ENCODE peak calls at places on chromosomes 4 and X, in nine cellular contexts. R is NCI-H2081; D is stimulated activated CD4-positive, alpha-beta T cell treated with anti-CD3 and anti-CD28 coated beads, Interleukin-2, amount 100 ng/mL, for 48 hours; T is activated naive CD8-positive, alpha-beta T cell treated with anti-CD3 and anti-CD28 coated beads, Interleukin-2, amount 50 U/mL, for 24 hours; Z is Kasumi-1; G is activated CD4-positive, alpha-beta T cell treated with anti-CD3 and anti-CD28 coated beads, Interleukin-2, amount 10 ng/mL, durations not matched to agents 7 days and 5 days; V is lower lobe of right lung; K is GM23248; Y is EL. H is an unnamed sample.

GRCh38 chr4:56863441-56864129 is 42.1 kb upstream of the SPINK2 start:
- DNase-seq in R (no peak), D (no peak), T (no peak), Z (peak; percentile 93), G (no peak), V (no peak), K (peak; percentile 12), Y (peak; percentile 15), H (no peak)

GRCh38 chr4:158538911-158539310 is 17.2 kb downstream of the RXFP1 start:
- DNase-seq in R (no peak), D (no peak), T (no peak), Z (peak; percentile 75), G (no peak), V (no peak), K (no peak), Y (no peak), H (no peak)

GRCh38 chr4:98260047-98260578 is 1.1 kb upstream of the RAP1GDS1 start:
- DNase-seq in R (no peak), D (peak; percentile 5), T (peak; percentile 48), Z (peak; percentile 50), G (peak; percentile 40), V (no peak), K (no peak), Y (peak; percentile 47), H (no peak)

GRCh38 chr4:98536631-98537030 is 121.8 kb downstream of the TSPAN5 start:
- DNase-seq in R (no peak), D (no peak), T (no peak), Z (no peak), G (no peak), V (no peak), K (no peak), Y (no peak), H (no peak)

GRCh38 chr4:140025470-140025869 is 128.5 kb downstream of the MAML3 start:
- DNase-seq in R (no peak), D (no peak), T (no peak), Z (no peak), G (no peak), V (no peak), K (no peak), Y (no peak), H (no peak)

GRCh38 chr4:73010789-73011628 is 58.5 kb downstream of the COX18 start:
- DNase-seq in R (no peak), D (no peak), T (no peak), Z (no peak), G (no peak), V (no peak), K (no peak), Y (no peak), H (no peak)

GRCh38 chr4:17619416-17620105 is 5.1 kb downstream of the MED28 start:
- DNase-seq in R (no peak), D (no peak), T (no peak), Z (no peak), G (no peak), V (no peak), K (peak; percentile 57), Y (peak; percentile 12), H (no peak)

GRCh38 chr4:88275516-88275915 is 8.8 kb downstream of the PPM1K start:
- DNase-seq in R (no peak), D (no peak), T (no peak), Z (peak; percentile 76), G (no peak), V (no peak), K (no peak), Y (peak; percentile 60), H (no peak)

GRCh38 chrX:72392816-72393800 is 87.4 kb upstream of the CITED1 start:
- DNase-seq in R (no peak), D (no peak), T (no peak), Z (no peak), G (no peak), V (no peak), K (no peak), Y (no peak), H (no peak)

GRCh38 chrX:72576161-72576896 is 3.7 kb upstream of the HDAC8 start:
- DNase-seq in R (no peak), D (no peak), T (no peak), Z (peak; percentile 34), G (no peak), V (no peak), K (peak; percentile 70), Y (peak; percentile 2), H (no peak)

GRCh38 chr4:90318208-90318607 is 191.0 kb downstream of the CCSER1 start:
- DNase-seq in R (no peak), D (no peak), T (no peak), Z (no peak), G (no peak), V (no peak), K (peak; percentile 84), Y (peak; percentile 32), H (no peak)

GRCh38 chrX:56978172-56978571 is 17.2 kb downstream of the SPIN3 start:
- DNase-seq in R (peak; percentile 43), D (peak; percentile 17), T (peak; percentile 17), Z (peak; percentile 30), G (peak; percentile 59), V (no peak), K (peak; percentile 51), Y (peak; percentile 33), H (peak; percentile 80)

GRCh38 chr4:157128395-157128794 is 52.4 kb downstream of the GLRB start:
- DNase-seq in R (no peak), D (no peak), T (no peak), Z (peak; percentile 29), G (no peak), V (no peak), K (peak; percentile 60), Y (peak; percentile 51), H (no peak)

GRCh38 chrX:154986826-154987575 is 35.5 kb downstream of the F8 start:
- DNase-seq in R (no peak), D (no peak), T (no peak), Z (peak; percentile 18), G (no peak), V (no peak), K (peak; percentile 1), Y (no peak), H (no peak)

GRCh38 chr4:8278421-8279287 is 9.1 kb downstream of the HTRA3 start:
- DNase-seq in R (no peak), D (no peak), T (peak; percentile 10), Z (peak; percentile 33), G (no peak), V (no peak), K (peak; percentile 89), Y (peak; percentile 87), H (no peak)

GRCh38 chr4:5893013-5893580 is at the start of gene CRMP1:
- DNase-seq in R (peak; percentile 81), D (no peak), T (no peak), Z (no peak), G (no peak), V (no peak), K (peak; percentile 32), Y (no peak), H (no peak)

GRCh38 chrX:75061701-75062100 is 94.4 kb downstream of the ABCB7 start:
- DNase-seq in R (no peak), D (no peak), T (no peak), Z (no peak), G (no peak), V (no peak), K (peak; percentile 2), Y (no peak), H (no peak)

GRCh38 chrX:50100188-50100587 is 100.6 kb downstream of the AKAP4 start:
- DNase-seq in R (no peak), D (no peak), T (no peak), Z (peak; percentile 31), G (no peak), V (no peak), K (no peak), Y (peak; percentile 1), H (peak; percentile 6)

GRCh38 chrX:43557792-43558191 is 98.3 kb upstream of the MAOA start:
- DNase-seq in R (peak; percentile 75), D (peak; percentile 58), T (peak; percentile 51), Z (peak; percentile 22), G (peak; percentile 60), V (peak; percentile 41), K (peak; percentile 56), Y (peak; percentile 21), H (peak; percentile 71)

GRCh38 chr4:174222266-174222872 is 61.1 kb downstream of the FBXO8 start:
- DNase-seq in R (peak; percentile 13), D (no peak), T (no peak), Z (peak; percentile 51), G (peak; percentile 25), V (no peak), K (peak; percentile 51), Y (peak; percentile 23), H (no peak)

GRCh38 chr4:26671111-26671510 is 87.2 kb downstream of the TBC1D19 start:
- DNase-seq in R (no peak), D (no peak), T (no peak), Z (no peak), G (no peak), V (no peak), K (no peak), Y (no peak), H (no peak)

GRCh38 chrX:2628751-2629315 is 62.3 kb upstream of the CD99 start:
- DNase-seq in R (no peak), D (no peak), T (no peak), Z (no peak), G (peak; percentile 37), V (no peak), K (no peak), Y (no peak), H (peak; percentile 3)

GRCh38 chr4:180449395-180449956 is 1793.7 kb upstream of the TENM3 start:
- DNase-seq in R (peak; percentile 68), D (no peak), T (no peak), Z (peak; percentile 74), G (no peak), V (no peak), K (no peak), Y (no peak), H (no peak)

GRCh38 chr4:47839259-47839658 is 1.4 kb upstream of the CORIN start:
- DNase-seq in R (peak; percentile 3), D (peak; percentile 33), T (peak; percentile 7), Z (peak; percentile 77), G (peak; percentile 41), V (no peak), K (peak; percentile 46), Y (peak; percentile 55), H (peak; percentile 5)